ENCODE peak calls at places on chromosomes 5 and 9, in seven cellular contexts. Q, Y, B, F, K, E and R are unnamed samples.
A peak's percentile ranks its signal among the peaks of the same experiment; 100 is the strongest.

GRCh38 chr9:85451680-85452079 is 290.1 kb downstream of the AGTPBP1 start:
- DNase-seq in E (no peak), F (no peak), B (no peak), K (no peak), Y (no peak), Q (no peak), R (no peak)

GRCh38 chr9:137128158-137129088 is 10.5 kb upstream of the GRIN1 start:
- DNase-seq in E (peak; percentile 3), K (no peak), B (no peak), Q (peak; percentile 65), Y (no peak), F (no peak), R (no peak)

GRCh38 chr5:149448831-149449714 is 70.0 kb upstream of the IL17B start:
- DNase-seq in B (no peak), F (no peak), Y (no peak), K (no peak), E (no peak), Q (peak; percentile 46), R (no peak)

GRCh38 chr9:110592075-110592830 is 12.7 kb upstream of the SVEP1 start:
- DNase-seq in K (no peak), Q (no peak), B (no peak), F (no peak), E (no peak), Y (no peak), R (no peak)

GRCh38 chr5:81408496-81408895 is 14.6 kb upstream of the ACOT12 start:
- DNase-seq in B (no peak), Q (no peak), F (no peak), K (no peak), E (no peak), Y (no peak), R (no peak)

GRCh38 chr5:32304622-32305021 is 8.1 kb downstream of the MTMR12 start:
- DNase-seq in Q (no peak), K (no peak), E (no peak), Y (no peak), F (no peak), B (no peak), R (no peak)

GRCh38 chr9:18568969-18569368 is 95.0 kb downstream of the ADAMTSL1 start:
- DNase-seq in E (no peak), Y (no peak), F (peak; percentile 25), B (no peak), K (no peak), Q (no peak), R (no peak)

GRCh38 chr5:154038241-154038603 is 488 bp downstream of the FAM114A2 start:
- DNase-seq in B (no peak), K (no peak), F (no peak), Y (no peak), Q (peak; percentile 56), E (peak; percentile 58), R (no peak)

GRCh38 chr5:124655943-124656459 is 90.4 kb downstream of the ZNF608 start:
- DNase-seq in B (no peak), E (no peak), F (peak; percentile 83), Y (peak; percentile 41), K (no peak), Q (no peak), R (peak; percentile 48)

GRCh38 chr5:123125953-123126352 is 36.9 kb downstream of the PRDM6 start:
- DNase-seq in F (no peak), Q (no peak), B (peak; percentile 55), E (no peak), Y (no peak), K (no peak), R (no peak)

GRCh38 chr5:177189416-177189815 is 55.8 kb downstream of the NSD1 start:
- DNase-seq in Y (no peak), F (no peak), E (no peak), B (no peak), Q (no peak), K (no peak), R (no peak)

GRCh38 chr9:110123364-110124095 is 84.4 kb downstream of the C9orf152 start:
- DNase-seq in Y (no peak), K (no peak), F (no peak), B (no peak), E (no peak), Q (no peak), R (no peak)

GRCh38 chr5:121987052-121987684 is 25.4 kb downstream of the SRFBP1 start:
- DNase-seq in F (no peak), K (no peak), Y (no peak), Q (no peak), B (no peak), E (no peak), R (no peak)

GRCh38 chr5:66171349-66172344 is 27.5 kb downstream of the SREK1 start:
- DNase-seq in Y (no peak), F (no peak), B (peak; percentile 33), Q (peak; percentile 61), K (peak; percentile 74), E (peak; percentile 16), R (no peak)

GRCh38 chr9:106929471-106930198 is 66.7 kb downstream of the ZNF462 start:
- DNase-seq in Q (no peak), E (no peak), B (no peak), K (no peak), F (no peak), Y (no peak), R (peak; percentile 64)

GRCh38 chr9:1400983-1401382 is 350.8 kb downstream of the DMRT2 start:
- DNase-seq in E (peak; percentile 31), B (no peak), Y (no peak), K (no peak), F (no peak), Q (no peak), R (no peak)

GRCh38 chr5:94017579-94017978 is 276.2 kb upstream of the POU5F2 start:
- DNase-seq in B (no peak), F (no peak), Q (no peak), K (no peak), E (no peak), Y (no peak), R (no peak)

GRCh38 chr5:66966439-66966838 is 230.2 kb downstream of the CD180 start:
- DNase-seq in F (no peak), K (no peak), E (no peak), Q (no peak), Y (no peak), B (no peak), R (no peak)

GRCh38 chr9:128685636-128686489 is 3.2 kb upstream of the SET start:
- DNase-seq in E (no peak), Q (peak; percentile 71), K (peak; percentile 27), B (no peak), F (no peak), Y (no peak), R (no peak)

GRCh38 chr9:95088421-95089161 is 228.9 kb downstream of the FANCC start:
- DNase-seq in E (no peak), K (no peak), Q (no peak), F (no peak), B (no peak), Y (no peak), R (no peak)

GRCh38 chr5:72767289-72768010 is 49.0 kb upstream of the TNPO1 start:
- DNase-seq in F (peak; percentile 14), Q (no peak), Y (peak; percentile 6), K (no peak), E (no peak), B (no peak), R (no peak)

GRCh38 chr9:129840024-129840423 is 4.8 kb downstream of the USP20 start:
- DNase-seq in B (no peak), Y (no peak), K (peak; percentile 30), E (no peak), Q (peak; percentile 25), F (peak; percentile 49), R (no peak)

GRCh38 chr5:34488984-34489383 is 167.1 kb upstream of the RAI14 start:
- DNase-seq in K (no peak), B (no peak), E (no peak), Q (no peak), Y (peak; percentile 63), F (no peak), R (no peak)

GRCh38 chr5:127634007-127634406 is 14.9 kb upstream of the CTXN3 start:
- DNase-seq in F (no peak), B (no peak), K (no peak), E (no peak), Y (no peak), Q (no peak), R (no peak)

GRCh38 chr5:159257629-159258283 is 5.3 kb upstream of the UBLCP1 start:
- DNase-seq in Y (no peak), Q (no peak), B (no peak), K (no peak), F (no peak), E (no peak), R (no peak)

GRCh38 chr5:350355-350754 is 28.8 kb downstream of the AHRR start:
- DNase-seq in Q (peak; percentile 40), B (no peak), Y (no peak), F (no peak), K (no peak), E (peak; percentile 83), R (peak; percentile 18)

GRCh38 chr5:8908055-8908683 is 637.7 kb downstream of the SEMA5A start:
- DNase-seq in B (no peak), K (no peak), Q (peak; percentile 52), F (no peak), E (peak; percentile 66), Y (peak; percentile 5), R (no peak)

GRCh38 chr9:109317311-109317978 is 3.4 kb downstream of the EPB41L4B start:
- DNase-seq in B (no peak), K (no peak), Y (no peak), E (no peak), F (no peak), Q (no peak), R (no peak)

GRCh38 chr9:35756275-35756742 is 2.2 kb upstream of the MSMP start:
- DNase-seq in K (no peak), F (no peak), Q (peak; percentile 92), E (peak; percentile 71), B (no peak), Y (peak; percentile 51), R (peak; percentile 79)

GRCh38 chr5:35902032-35902681 is 36.3 kb downstream of the CAPSL start:
- DNase-seq in B (no peak), Y (no peak), F (no peak), E (no peak), K (no peak), Q (peak; percentile 42), R (no peak)

GRCh38 chr5:137712268-137712667 is 23.6 kb downstream of the KLHL3 start:
- DNase-seq in B (no peak), Q (no peak), E (no peak), Y (no peak), K (no peak), F (no peak), R (no peak)

GRCh38 chr9:137967280-137967943 is 89.8 kb downstream of the CACNA1B start:
- DNase-seq in E (no peak), K (no peak), Y (no peak), Q (no peak), F (no peak), B (no peak), R (no peak)

GRCh38 chr5:113161806-113162205 is 185.2 kb downstream of the DCP2 start:
- DNase-seq in K (no peak), E (no peak), F (no peak), Y (no peak), B (no peak), Q (no peak), R (no peak)

GRCh38 chr9:73595036-73595545 is 443.4 kb downstream of the ANXA1 start:
- DNase-seq in B (no peak), F (no peak), K (no peak), E (no peak), Q (no peak), Y (no peak), R (no peak)

GRCh38 chr5:121975294-121975693 is 13.5 kb downstream of the SRFBP1 start:
- DNase-seq in F (no peak), Q (no peak), B (no peak), E (no peak), K (no peak), Y (no peak), R (no peak)

GRCh38 chr9:37787059-37787458 is 2.2 kb upstream of the EXOSC3 start:
- DNase-seq in B (no peak), E (no peak), Y (no peak), K (no peak), Q (peak; percentile 18), F (no peak), R (no peak)

GRCh38 chr9:124725068-124725452 is 46.1 kb downstream of the NR6A1 start:
- DNase-seq in B (no peak), Q (no peak), Y (no peak), K (no peak), E (no peak), F (no peak), R (no peak)

GRCh38 chr5:671459-672328 is 21.5 kb downstream of the TPPP start:
- DNase-seq in F (peak; percentile 74), K (peak; percentile 70), B (no peak), Y (peak; percentile 88), E (peak; percentile 83), Q (peak; percentile 84), R (peak; percentile 73)